ENCODE peak calls at places on chromosomes 12 and 14, in six cellular contexts. One of them, this sample, is unnamed.

GRCh38 chr12:58877243-58877743 is 43.0 kb downstream of the LRIG3 start:
- DNase-seq in mucosa of descending colon: peak
- DNase-seq in CD8-positive, alpha-beta T cell: no peak
- DNase-seq in BJ: peak
- DNase-seq in HFFc6: peak
- DNase-seq in choroid plexus epithelial cell: peak
- DNase-seq in this sample: peak

GRCh38 chr12:55996201-55996714 is 818 bp upstream of the SUOX start:
- DNase-seq in mucosa of descending colon: peak
- DNase-seq in CD8-positive, alpha-beta T cell: peak
- DNase-seq in BJ: no peak
- DNase-seq in HFFc6: peak
- DNase-seq in choroid plexus epithelial cell: peak
- DNase-seq in this sample: peak

GRCh38 chr12:131074221-131075083 is 120.7 kb downstream of the ADGRD1 start:
- DNase-seq in mucosa of descending colon: peak
- DNase-seq in CD8-positive, alpha-beta T cell: no peak
- DNase-seq in BJ: no peak
- DNase-seq in HFFc6: no peak
- DNase-seq in choroid plexus epithelial cell: no peak
- DNase-seq in this sample: no peak

GRCh38 chr12:60072911-60073310 is 477.1 kb downstream of the SLC16A7 start:
- DNase-seq in mucosa of descending colon: no peak
- DNase-seq in CD8-positive, alpha-beta T cell: no peak
- DNase-seq in BJ: peak
- DNase-seq in HFFc6: peak
- DNase-seq in choroid plexus epithelial cell: peak
- DNase-seq in this sample: no peak

GRCh38 chr12:104626069-104626690 is 169.4 kb downstream of the CHST11 start:
- DNase-seq in mucosa of descending colon: no peak
- DNase-seq in CD8-positive, alpha-beta T cell: no peak
- DNase-seq in BJ: peak
- DNase-seq in HFFc6: no peak
- DNase-seq in choroid plexus epithelial cell: no peak
- DNase-seq in this sample: no peak

GRCh38 chr14:89481167-89481566 is 64.1 kb upstream of the FOXN3 start:
- DNase-seq in mucosa of descending colon: peak
- DNase-seq in CD8-positive, alpha-beta T cell: no peak
- DNase-seq in BJ: no peak
- DNase-seq in HFFc6: no peak
- DNase-seq in choroid plexus epithelial cell: no peak
- DNase-seq in this sample: peak

GRCh38 chr14:61752626-61753025 is 9.6 kb upstream of the SNAPC1 start:
- DNase-seq in mucosa of descending colon: no peak
- DNase-seq in CD8-positive, alpha-beta T cell: no peak
- DNase-seq in BJ: no peak
- DNase-seq in HFFc6: no peak
- DNase-seq in choroid plexus epithelial cell: peak
- DNase-seq in this sample: no peak

GRCh38 chr12:52566847-52567291 is 6.8 kb downstream of the KRT74 start:
- DNase-seq in mucosa of descending colon: no peak
- DNase-seq in CD8-positive, alpha-beta T cell: peak
- DNase-seq in BJ: no peak
- DNase-seq in HFFc6: no peak
- DNase-seq in choroid plexus epithelial cell: no peak
- DNase-seq in this sample: no peak

GRCh38 chr14:99065551-99065950 is 206.4 kb downstream of the BCL11B start:
- DNase-seq in mucosa of descending colon: no peak
- DNase-seq in CD8-positive, alpha-beta T cell: no peak
- DNase-seq in BJ: no peak
- DNase-seq in HFFc6: no peak
- DNase-seq in choroid plexus epithelial cell: no peak
- DNase-seq in this sample: peak

GRCh38 chr14:89504602-89505320 is 87.7 kb upstream of the FOXN3 start:
- DNase-seq in mucosa of descending colon: no peak
- DNase-seq in CD8-positive, alpha-beta T cell: no peak
- DNase-seq in BJ: no peak
- DNase-seq in HFFc6: peak
- DNase-seq in choroid plexus epithelial cell: peak
- DNase-seq in this sample: no peak

DNA sequence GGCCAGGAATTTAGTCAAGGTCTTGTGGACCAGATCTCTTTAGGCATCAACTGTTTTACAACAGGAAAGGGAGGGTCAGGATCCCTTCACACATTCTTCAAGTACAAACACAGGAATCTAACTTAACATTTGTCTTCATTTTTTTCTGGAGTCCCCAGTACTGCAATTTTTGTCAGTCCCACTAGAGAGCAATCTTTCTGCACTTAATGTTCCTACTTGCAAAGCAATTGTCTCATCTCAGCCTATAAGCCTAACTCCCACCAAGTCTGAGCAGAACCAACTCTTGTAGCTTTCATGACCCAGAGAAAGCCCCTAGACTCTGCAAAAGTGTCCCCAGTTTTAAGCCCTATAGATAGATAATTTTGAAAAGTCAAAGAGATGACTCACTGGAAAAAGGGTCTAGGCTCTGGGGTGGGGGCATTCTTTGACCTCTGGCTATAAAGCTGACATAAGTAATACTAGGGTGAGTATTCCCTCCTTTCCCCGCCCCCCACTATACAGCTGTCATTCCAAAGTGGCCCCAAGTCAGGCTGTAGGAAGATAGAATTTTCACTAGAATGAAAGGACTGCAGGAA is 1.9 kb upstream of the ZBTB39 start:
- DNase-seq in mucosa of descending colon: peak
- DNase-seq in CD8-positive, alpha-beta T cell: no peak
- DNase-seq in BJ: peak
- DNase-seq in HFFc6: peak
- DNase-seq in choroid plexus epithelial cell: peak
- DNase-seq in this sample: no peak
- TF ChIP-seq CTCF in mucosa of descending colon: no peak
- TF ChIP-seq CTCF in CD8-positive, alpha-beta T cell: peak
- TF ChIP-seq CTCF in BJ: peak
- TF ChIP-seq CTCF in HFFc6: peak
- TF ChIP-seq CTCF in choroid plexus epithelial cell: peak
- TF ChIP-seq CTCF in this sample: peak

GRCh38 chr14:30679032-30679431 is 56.9 kb downstream of the SCFD1 start:
- DNase-seq in mucosa of descending colon: no peak
- DNase-seq in CD8-positive, alpha-beta T cell: no peak
- DNase-seq in BJ: no peak
- DNase-seq in HFFc6: no peak
- DNase-seq in choroid plexus epithelial cell: no peak
- DNase-seq in this sample: no peak

GRCh38 chr14:30680036-30680435 is 57.9 kb downstream of the SCFD1 start:
- DNase-seq in mucosa of descending colon: no peak
- DNase-seq in CD8-positive, alpha-beta T cell: no peak
- DNase-seq in BJ: no peak
- DNase-seq in HFFc6: no peak
- DNase-seq in choroid plexus epithelial cell: no peak
- DNase-seq in this sample: no peak

DNA sequence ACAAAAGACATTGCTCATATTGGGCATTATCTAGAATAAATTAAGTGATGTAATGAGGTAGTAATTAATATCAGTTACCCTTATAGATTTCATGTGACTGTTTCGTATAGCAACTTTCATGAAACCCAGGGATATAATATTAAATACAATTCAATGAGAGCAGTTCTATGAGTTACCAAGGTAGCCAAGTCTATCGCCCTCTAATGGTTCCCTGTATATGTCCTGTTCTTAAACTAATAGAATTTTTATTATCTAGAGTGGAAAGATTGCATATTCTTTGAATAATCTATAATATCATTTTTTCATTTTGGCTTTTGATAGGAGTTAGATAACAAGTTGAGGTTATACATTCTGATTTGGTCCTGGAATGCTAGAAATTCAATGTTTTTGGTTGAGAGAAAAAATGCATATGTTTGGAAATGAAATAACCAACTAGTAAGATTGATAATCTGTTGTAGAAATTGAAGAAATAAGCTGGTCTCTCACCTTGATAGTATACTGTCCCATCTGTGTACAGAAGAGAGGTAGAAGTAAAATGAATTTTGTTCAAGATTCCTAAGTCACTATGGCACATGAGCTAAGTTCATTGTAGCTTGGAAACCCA is 59.7 kb downstream of the SCFD1 start:
- DNase-seq in mucosa of descending colon: no peak
- DNase-seq in CD8-positive, alpha-beta T cell: no peak
- DNase-seq in BJ: no peak
- DNase-seq in HFFc6: no peak
- DNase-seq in choroid plexus epithelial cell: peak
- DNase-seq in this sample: no peak
- TF ChIP-seq CTCF in mucosa of descending colon: no peak
- TF ChIP-seq CTCF in CD8-positive, alpha-beta T cell: peak
- TF ChIP-seq CTCF in BJ: peak
- TF ChIP-seq CTCF in HFFc6: peak
- TF ChIP-seq CTCF in choroid plexus epithelial cell: peak
- TF ChIP-seq CTCF in this sample: peak

DNA sequence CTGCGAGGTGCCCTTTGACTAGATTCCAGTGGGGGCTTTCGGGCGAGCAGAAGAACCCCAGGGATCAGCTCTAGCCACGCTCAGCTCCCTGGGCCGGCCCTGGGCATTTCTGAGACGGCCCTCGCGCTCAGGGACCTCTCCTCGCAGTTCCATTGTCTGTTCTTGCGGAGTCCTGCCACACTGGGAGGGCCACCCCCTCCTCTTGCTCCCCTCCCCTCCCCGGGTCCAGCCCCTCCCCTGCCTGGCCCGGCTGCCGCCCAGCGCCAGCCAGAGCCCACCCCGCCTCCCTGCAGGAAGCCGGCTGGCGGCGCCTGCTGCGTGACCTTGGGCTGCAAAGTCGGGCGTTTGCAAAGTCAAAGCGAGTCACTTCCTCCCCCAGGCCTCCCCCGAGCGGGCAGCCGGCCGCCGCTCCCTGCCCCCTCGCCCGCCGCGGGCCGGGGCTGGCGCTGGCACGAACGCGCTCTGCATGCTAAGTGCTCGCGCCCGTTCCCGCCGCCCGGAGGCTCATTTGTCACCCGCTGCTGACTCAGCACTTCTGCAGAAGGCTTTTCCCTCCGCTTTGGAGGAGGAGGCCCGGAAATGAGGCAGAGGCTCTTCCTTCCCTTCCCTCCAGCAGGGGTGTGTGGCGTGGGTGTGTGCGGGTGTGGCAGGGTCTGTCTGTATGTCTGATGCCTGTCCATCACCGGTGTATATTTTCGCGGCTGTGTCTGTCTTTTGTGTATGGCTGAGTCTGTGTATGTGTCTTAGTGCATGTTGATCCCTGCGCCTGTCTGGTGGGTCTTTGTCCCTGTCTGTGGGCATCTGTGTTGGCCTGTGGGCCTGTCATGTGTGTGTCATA is 72.0 kb downstream of the IRF2BPL start:
- DNase-seq in mucosa of descending colon: peak
- DNase-seq in CD8-positive, alpha-beta T cell: peak
- DNase-seq in BJ: peak
- DNase-seq in HFFc6: peak
- DNase-seq in choroid plexus epithelial cell: peak
- DNase-seq in this sample: peak
- TF ChIP-seq CTCF in mucosa of descending colon: no peak
- TF ChIP-seq CTCF in CD8-positive, alpha-beta T cell: no peak
- TF ChIP-seq CTCF in BJ: peak
- TF ChIP-seq CTCF in HFFc6: peak
- TF ChIP-seq CTCF in choroid plexus epithelial cell: no peak
- TF ChIP-seq CTCF in this sample: no peak

DNA sequence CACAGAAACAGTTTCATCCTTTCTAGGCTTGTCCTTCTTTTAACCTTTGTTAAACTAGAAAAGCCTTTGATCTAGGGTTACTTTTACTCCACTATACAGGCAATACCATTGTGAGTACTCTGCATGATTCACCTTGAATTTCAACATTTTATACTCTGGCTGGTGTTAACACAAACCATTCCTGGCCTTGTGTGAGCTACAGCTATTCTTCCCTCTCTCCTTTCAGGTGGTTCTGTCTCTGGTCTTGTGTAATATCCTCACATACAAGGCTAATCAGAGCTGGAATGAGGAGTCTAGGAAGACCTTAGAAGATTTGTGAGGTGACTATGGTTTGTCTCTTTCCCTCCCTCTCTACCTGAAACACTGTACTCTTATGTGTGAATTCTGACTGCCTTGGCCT is 837.4 kb upstream of the USP15 start:
- DNase-seq in mucosa of descending colon: no peak
- DNase-seq in CD8-positive, alpha-beta T cell: no peak
- DNase-seq in BJ: no peak
- DNase-seq in HFFc6: no peak
- DNase-seq in choroid plexus epithelial cell: no peak
- DNase-seq in this sample: no peak
- TF ChIP-seq CTCF in mucosa of descending colon: no peak
- TF ChIP-seq CTCF in CD8-positive, alpha-beta T cell: no peak
- TF ChIP-seq CTCF in BJ: no peak
- TF ChIP-seq CTCF in HFFc6: no peak
- TF ChIP-seq CTCF in choroid plexus epithelial cell: no peak
- TF ChIP-seq CTCF in this sample: no peak

DNA sequence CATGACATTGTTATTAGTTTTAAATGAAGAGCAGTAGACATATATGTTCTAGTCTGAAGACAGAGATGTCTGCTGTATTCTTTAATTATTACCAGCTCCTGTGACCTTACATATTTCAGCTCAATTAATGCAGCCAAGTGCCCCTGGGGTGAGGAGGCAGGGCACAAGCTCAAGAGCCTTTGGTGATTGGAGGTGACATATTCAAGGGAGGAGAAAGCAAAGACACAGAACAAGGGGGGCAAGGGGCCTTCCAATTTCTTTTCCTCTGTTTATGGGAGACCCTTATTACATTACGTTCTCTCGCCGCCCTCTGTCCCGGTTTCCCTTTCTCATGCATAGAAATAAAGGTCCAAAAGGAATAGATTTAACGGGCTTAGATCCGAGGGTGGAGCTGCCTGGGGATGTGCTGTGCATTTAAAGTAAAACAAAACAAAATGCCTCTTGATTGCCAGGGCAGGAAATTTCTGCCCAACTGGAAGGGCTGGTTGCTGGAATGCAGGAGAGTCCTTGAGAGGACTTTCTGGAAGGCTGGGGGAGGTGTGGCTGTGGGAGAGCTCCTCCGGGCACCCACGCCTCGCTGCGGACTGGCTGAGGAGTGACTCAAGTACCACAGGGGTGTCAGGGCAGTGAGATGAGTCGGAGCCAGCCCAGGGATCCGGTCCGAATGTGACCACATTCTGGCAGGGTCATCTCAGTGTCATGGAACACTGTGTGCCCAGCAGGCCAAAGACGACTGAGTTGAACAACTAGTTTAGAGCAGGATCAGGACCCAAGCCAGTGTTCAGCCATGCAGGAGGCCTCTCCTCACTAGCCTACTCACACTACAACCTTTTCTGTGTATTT is 32.1 kb upstream of the GSG1 start:
- DNase-seq in mucosa of descending colon: no peak
- DNase-seq in CD8-positive, alpha-beta T cell: no peak
- DNase-seq in BJ: peak
- DNase-seq in HFFc6: peak
- DNase-seq in choroid plexus epithelial cell: peak
- DNase-seq in this sample: no peak
- TF ChIP-seq CTCF in mucosa of descending colon: no peak
- TF ChIP-seq CTCF in CD8-positive, alpha-beta T cell: no peak
- TF ChIP-seq CTCF in BJ: no peak
- TF ChIP-seq CTCF in HFFc6: peak
- TF ChIP-seq CTCF in choroid plexus epithelial cell: peak
- TF ChIP-seq CTCF in this sample: no peak